ENCODE peak calls at places on chromosomes 7 and 10, in seven cellular contexts. U, D, L, G, X, O and N are unnamed samples.

GRCh38 chr7:24199978-24200377 is 84.0 kb upstream of the NPY start:
- DNase-seq in G (no peak), L (no peak), O (no peak), U (no peak), D (no peak), X (no peak), N (no peak)

GRCh38 chr7:55065079-55065478 is 46.3 kb downstream of the EGFR start:
- DNase-seq in U (peak; percentile 98), D (peak; percentile 99), X (peak; percentile 96), L (no peak), O (no peak), G (peak; percentile 58), N (no peak)

GRCh38 chr7:158025651-158026600 is 561.7 kb downstream of the PTPRN2 start:
- DNase-seq in L (no peak), U (no peak), G (peak; percentile 14), D (no peak), O (no peak), X (no peak), N (no peak)

GRCh38 chr7:99499356-99499712 is 747 bp downstream of the ZNF394 start:
- DNase-seq in O (peak; percentile 36), U (no peak), G (no peak), L (no peak), D (no peak), X (no peak), N (no peak)

GRCh38 chr7:157540606-157541294 is 203.9 kb downstream of the DNAJB6 start:
- DNase-seq in D (no peak), L (no peak), U (no peak), G (no peak), X (no peak), O (no peak), N (no peak)

GRCh38 chr10:49520122-49520775 is 18.7 kb downstream of the ERCC6 start:
- DNase-seq in U (no peak), D (no peak), G (no peak), O (no peak), L (no peak), X (no peak), N (no peak)

GRCh38 chr10:77226871-77227557 is 410.6 kb downstream of the KCNMA1 start:
- DNase-seq in L (no peak), D (peak; percentile 61), X (no peak), G (no peak), U (no peak), O (no peak), N (no peak)

GRCh38 chr10:124534231-124534798 is 72.7 kb downstream of the LHPP start:
- DNase-seq in X (no peak), G (peak; percentile 38), D (no peak), L (no peak), U (peak; percentile 50), O (peak; percentile 57), N (peak; percentile 57)

GRCh38 chr7:122465296-122465695 is 160.7 kb upstream of the FEZF1 start:
- DNase-seq in G (no peak), O (no peak), L (no peak), X (no peak), D (no peak), U (no peak), N (no peak)

GRCh38 chr7:141147482-141147881 is 73.6 kb downstream of the TMEM178B start:
- DNase-seq in X (no peak), G (no peak), O (no peak), D (no peak), U (no peak), L (no peak), N (no peak)

GRCh38 chr7:156558198-156558597 is 82.4 kb upstream of the RNF32 start:
- DNase-seq in X (peak; percentile 67), O (no peak), U (peak; percentile 21), D (peak; percentile 81), G (no peak), L (no peak), N (no peak)

GRCh38 chr7:150420987-150421674 is 29.3 kb upstream of the GIMAP8 start:
- DNase-seq in D (peak; percentile 58), L (peak; percentile 90), U (peak; percentile 70), O (peak; percentile 88), X (peak; percentile 62), G (peak; percentile 79), N (peak; percentile 84)

GRCh38 chr7:150417239-150417638 is 33.2 kb upstream of the GIMAP8 start:
- DNase-seq in X (no peak), U (no peak), G (no peak), O (no peak), L (no peak), D (no peak), N (no peak)

GRCh38 chr7:150420242-150420641 is 30.2 kb upstream of the GIMAP8 start:
- DNase-seq in L (no peak), D (no peak), U (no peak), O (no peak), G (no peak), X (no peak), N (no peak)

GRCh38 chr7:150415161-150416160 is 35.0 kb upstream of the GIMAP8 start:
- DNase-seq in G (no peak), O (no peak), L (no peak), X (no peak), D (no peak), U (no peak), N (no peak)

DNA sequence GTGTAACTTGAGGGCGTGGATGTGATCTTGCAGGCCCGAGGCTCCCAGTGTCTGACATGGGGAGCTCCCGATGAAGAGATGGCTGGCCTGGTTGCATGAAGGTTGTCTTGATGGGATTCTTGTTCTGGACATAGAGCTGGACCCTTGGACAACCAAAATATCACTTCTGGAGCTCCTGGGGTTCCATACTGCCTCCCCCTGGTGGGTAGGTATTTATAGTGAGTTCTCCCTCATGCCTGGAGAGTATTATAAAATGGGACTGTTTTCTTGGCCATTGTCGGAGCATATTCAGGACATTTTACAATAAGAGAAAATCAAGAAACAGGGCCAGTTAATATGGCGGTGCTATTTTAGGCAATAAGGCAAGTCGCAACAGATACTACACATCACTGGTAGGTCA is 32.6 kb upstream of the GIMAP8 start:
- DNase-seq in O (no peak), G (no peak), D (no peak), X (no peak), U (no peak), L (no peak), N (no peak)
- TF ChIP-seq CTCF in O (peak; percentile 40), G (no peak), D (peak; percentile 9), X (no peak), U (peak; percentile 6), L (no peak), N (no peak)

DNA sequence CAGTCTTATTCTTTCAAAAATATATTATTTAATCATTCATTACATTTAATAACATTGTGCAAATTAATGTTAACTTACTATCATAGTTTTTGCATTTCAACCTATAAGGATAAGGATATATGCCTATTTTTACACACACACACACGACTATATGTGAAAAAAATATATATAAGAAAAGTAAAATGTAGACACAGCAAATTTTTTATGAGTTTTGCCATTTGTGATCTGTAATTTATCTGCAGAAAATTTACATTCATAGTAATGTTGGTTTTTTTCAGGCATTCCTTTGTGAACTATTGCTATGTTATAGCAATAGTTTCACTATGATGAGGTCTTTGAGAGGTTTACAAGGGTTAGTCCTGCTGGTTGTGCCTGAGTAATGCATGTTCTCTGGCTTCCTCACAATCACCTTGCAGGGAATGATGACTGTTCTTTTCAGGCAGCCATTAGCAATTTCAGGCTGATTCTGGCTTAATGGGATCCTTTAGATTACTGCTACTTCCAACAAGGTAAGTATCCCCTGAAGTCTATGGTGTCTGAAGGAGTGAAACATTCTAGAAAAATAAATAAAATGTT is 183.7 kb upstream of the CDK1 start:
- DNase-seq in D (peak; percentile 31), X (no peak), O (no peak), U (no peak), L (no peak), G (no peak), N (no peak)
- TF ChIP-seq CTCF in D (no peak), X (no peak), O (no peak), U (peak; percentile 19), L (no peak), G (no peak), N (no peak)

DNA sequence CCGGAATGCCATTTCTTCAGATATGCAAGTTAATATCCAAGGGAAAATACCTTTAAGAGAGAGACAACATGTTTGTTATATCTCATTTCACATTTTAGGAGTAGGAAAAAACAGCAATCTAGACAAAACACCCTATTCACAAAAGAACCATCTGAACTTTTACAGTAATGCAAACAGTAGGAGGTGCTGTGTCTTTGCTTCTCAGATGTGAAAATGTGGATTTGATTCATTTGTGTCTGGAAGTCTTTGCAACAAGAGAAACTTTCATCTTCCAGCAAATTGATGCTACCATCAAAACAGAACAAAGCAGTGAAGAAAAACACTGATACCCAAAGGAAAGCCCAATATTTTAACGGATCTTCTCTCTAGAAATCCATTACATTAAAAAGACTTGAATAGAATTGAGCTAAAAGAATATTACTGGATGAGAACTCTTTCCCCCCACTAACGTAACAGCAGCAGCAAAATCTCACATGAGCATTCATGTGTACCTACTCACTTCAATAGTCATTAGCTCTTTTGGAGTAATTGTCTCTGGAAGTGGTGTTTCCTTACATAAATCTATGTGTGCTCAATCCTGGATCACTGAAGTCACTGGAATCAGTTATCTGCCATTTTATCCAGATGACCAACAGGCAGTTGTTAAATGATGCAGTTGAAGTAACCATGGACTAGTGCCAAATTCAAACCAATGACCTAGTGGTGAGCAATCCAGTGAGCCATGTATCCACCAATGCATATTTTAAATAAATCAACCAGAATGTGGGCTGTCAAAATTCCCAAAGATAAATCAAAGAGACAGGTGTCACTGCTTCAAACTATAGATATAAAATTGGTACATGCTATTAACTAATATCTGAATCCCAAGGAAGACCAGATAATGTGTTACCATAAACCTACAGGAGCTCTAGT is 1.8 kb downstream of the SEMA3C start:
- DNase-seq in L (no peak), G (no peak), O (no peak), U (peak; percentile 71), D (peak; percentile 89), X (peak; percentile 46), N (no peak)
- TF ChIP-seq CTCF in L (no peak), G (no peak), O (no peak), U (peak; percentile 62), D (peak; percentile 59), X (no peak), N (no peak)

DNA sequence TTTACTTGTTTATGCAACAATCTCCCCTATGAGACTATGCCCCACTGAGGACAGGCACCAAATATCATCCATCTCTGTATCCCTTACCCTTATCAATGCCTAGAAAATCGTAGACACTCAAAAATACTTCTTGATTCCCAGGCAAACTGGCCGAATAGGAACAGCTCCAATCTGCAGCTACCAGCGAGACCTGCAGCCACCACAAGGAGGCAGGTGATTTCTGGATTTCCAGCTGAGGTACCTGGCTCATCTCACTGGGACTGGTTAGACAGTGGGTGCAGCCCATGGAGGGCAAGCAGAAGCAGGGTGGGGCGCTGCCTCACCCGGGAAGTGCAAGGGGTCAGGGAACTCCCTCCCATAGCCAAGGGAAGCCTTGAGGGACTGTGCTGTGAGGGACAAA is 10.8 kb upstream of the PPP1R3C start:
- DNase-seq in O (no peak), D (no peak), G (no peak), L (no peak), X (no peak), U (no peak), N (no peak)
- TF ChIP-seq CTCF in O (no peak), D (peak; percentile 26), G (peak; percentile 23), L (no peak), X (peak; percentile 34), U (peak; percentile 34), N (no peak)

DNA sequence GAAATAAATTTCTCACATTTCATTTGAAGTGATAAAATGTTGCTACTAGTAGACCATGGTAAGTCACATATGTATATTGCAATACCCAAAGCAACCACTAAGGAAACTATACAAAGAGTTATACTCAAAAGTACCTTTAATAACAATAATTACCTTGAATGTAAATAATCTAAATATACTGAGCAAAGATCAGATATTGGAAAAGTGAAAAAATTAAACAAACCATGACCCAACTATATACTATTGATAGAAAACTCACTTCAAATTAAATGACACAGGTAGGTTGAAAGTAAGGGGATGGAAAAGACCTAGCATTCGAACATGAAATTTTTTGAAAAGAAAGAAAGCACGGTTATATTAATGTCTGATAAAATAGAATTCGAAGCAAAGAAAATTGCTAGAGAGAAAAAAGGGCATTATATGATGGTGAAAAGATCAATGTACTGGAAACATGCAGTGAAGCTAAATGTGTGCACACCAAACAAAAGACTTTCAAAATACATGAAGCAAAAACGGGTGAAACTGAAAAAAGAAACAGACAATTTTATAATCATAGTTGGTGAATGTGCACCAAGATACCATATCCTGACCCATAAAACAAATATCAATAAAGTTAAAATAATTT is 29.1 kb downstream of the TFPI2 start:
- DNase-seq in L (no peak), G (no peak), U (no peak), O (no peak), D (no peak), X (no peak), N (no peak)
- TF ChIP-seq CTCF in L (no peak), G (no peak), U (no peak), O (no peak), D (peak; percentile 10), X (peak; percentile 54), N (no peak)